ENCODE peak calls at places on chromosomes 2 and 18, in five cellular contexts. One of them, this sample, is unnamed.

GRCh38 chr2:188512456-188512855 is 220.8 kb downstream of the GULP1 start:
- DNase-seq in left lung: no peak
- DNase-seq in B cell: peak
- DNase-seq in GM13976: peak
- DNase-seq in KBM-7: peak
- DNase-seq in this sample: no peak

GRCh38 chr18:74194691-74195090 is 46.4 kb downstream of the TIMM21 start:
- DNase-seq in GM13976: no peak
- DNase-seq in B cell: no peak
- DNase-seq in left lung: no peak
- DNase-seq in KBM-7: no peak
- DNase-seq in this sample: no peak

GRCh38 chr2:116988303-116988702 is 826.2 kb upstream of the DDX18 start:
- DNase-seq in B cell: no peak
- DNase-seq in GM13976: no peak
- DNase-seq in KBM-7: no peak
- DNase-seq in left lung: no peak
- DNase-seq in this sample: no peak

GRCh38 chr2:159195719-159196118 is 90.8 kb downstream of the WDSUB1 start:
- DNase-seq in B cell: no peak
- DNase-seq in KBM-7: no peak
- DNase-seq in GM13976: no peak
- DNase-seq in left lung: no peak
- DNase-seq in this sample: no peak

GRCh38 chr2:170255971-170256370 is 78.0 kb downstream of the MYO3B start:
- DNase-seq in GM13976: no peak
- DNase-seq in KBM-7: no peak
- DNase-seq in left lung: no peak
- DNase-seq in B cell: no peak
- DNase-seq in this sample: no peak

GRCh38 chr2:100630473-100630977 is 67.7 kb downstream of the PDCL3 start:
- DNase-seq in B cell: no peak
- DNase-seq in left lung: no peak
- DNase-seq in KBM-7: no peak
- DNase-seq in GM13976: no peak
- DNase-seq in this sample: peak

GRCh38 chr18:62085766-62086165 is 101.1 kb downstream of the PIGN start:
- DNase-seq in KBM-7: no peak
- DNase-seq in left lung: no peak
- DNase-seq in B cell: no peak
- DNase-seq in GM13976: no peak
- DNase-seq in this sample: no peak

GRCh38 chr2:25386662-25387478 is 45.1 kb upstream of the DNMT3A start:
- DNase-seq in left lung: no peak
- DNase-seq in KBM-7: no peak
- DNase-seq in B cell: no peak
- DNase-seq in GM13976: no peak
- DNase-seq in this sample: no peak

GRCh38 chr2:72149556-72150156 is 2.0 kb upstream of the CYP26B1 start:
- DNase-seq in B cell: no peak
- DNase-seq in KBM-7: no peak
- DNase-seq in left lung: no peak
- DNase-seq in GM13976: no peak
- DNase-seq in this sample: no peak

GRCh38 chr2:121721926-121722325 is 14.7 kb downstream of the NIFK start:
- DNase-seq in KBM-7: no peak
- DNase-seq in left lung: no peak
- DNase-seq in GM13976: no peak
- DNase-seq in B cell: no peak
- DNase-seq in this sample: no peak

GRCh38 chr2:222176890-222177289 is 121.9 kb downstream of the PAX3 start:
- DNase-seq in B cell: no peak
- DNase-seq in GM13976: no peak
- DNase-seq in KBM-7: no peak
- DNase-seq in left lung: no peak
- DNase-seq in this sample: no peak

GRCh38 chr2:49798570-49798969 is 644.3 kb upstream of the FSHR start:
- DNase-seq in GM13976: no peak
- DNase-seq in B cell: no peak
- DNase-seq in left lung: no peak
- DNase-seq in KBM-7: no peak
- DNase-seq in this sample: no peak

GRCh38 chr2:2862386-2862785 is 515.2 kb downstream of the EIPR1 start:
- DNase-seq in left lung: no peak
- DNase-seq in B cell: no peak
- DNase-seq in KBM-7: no peak
- DNase-seq in GM13976: no peak
- DNase-seq in this sample: no peak

GRCh38 chr2:233197022-233197421 is 54.5 kb upstream of the ATG16L1 start:
- DNase-seq in left lung: no peak
- DNase-seq in KBM-7: no peak
- DNase-seq in B cell: no peak
- DNase-seq in GM13976: no peak
- DNase-seq in this sample: no peak

GRCh38 chr18:9870431-9871023 is 15.2 kb upstream of the TXNDC2 start:
- DNase-seq in KBM-7: no peak
- DNase-seq in left lung: no peak
- DNase-seq in B cell: no peak
- DNase-seq in GM13976: no peak
- DNase-seq in this sample: no peak

GRCh38 chr2:119136093-119136492 is 22.5 kb downstream of the C1QL2 start:
- DNase-seq in B cell: no peak
- DNase-seq in KBM-7: no peak
- DNase-seq in left lung: no peak
- DNase-seq in GM13976: no peak
- DNase-seq in this sample: no peak

GRCh38 chr2:128637481-128638155 is 318.9 kb upstream of the HS6ST1 start:
- DNase-seq in GM13976: no peak
- DNase-seq in left lung: peak
- DNase-seq in KBM-7: no peak
- DNase-seq in B cell: no peak
- DNase-seq in this sample: no peak

GRCh38 chr2:134148843-134149472 is 104.9 kb upstream of the MGAT5 start:
- DNase-seq in left lung: no peak
- DNase-seq in GM13976: no peak
- DNase-seq in B cell: no peak
- DNase-seq in KBM-7: peak
- DNase-seq in this sample: no peak

GRCh38 chr2:107669335-107669734 is 157.4 kb upstream of the RGPD4 start:
- DNase-seq in KBM-7: peak
- DNase-seq in B cell: no peak
- DNase-seq in GM13976: no peak
- DNase-seq in left lung: no peak
- DNase-seq in this sample: no peak

GRCh38 chr2:4693266-4693665 is 989.9 kb downstream of the DCDC2C start:
- DNase-seq in left lung: no peak
- DNase-seq in B cell: no peak
- DNase-seq in KBM-7: peak
- DNase-seq in GM13976: no peak
- DNase-seq in this sample: no peak

GRCh38 chr2:105384861-105385260 is 14.0 kb downstream of the FHL2 start:
- DNase-seq in KBM-7: no peak
- DNase-seq in left lung: no peak
- DNase-seq in B cell: no peak
- DNase-seq in GM13976: no peak
- DNase-seq in this sample: no peak

GRCh38 chr2:48900321-48901014 is 144.9 kb upstream of the LHCGR start:
- DNase-seq in GM13976: no peak
- DNase-seq in B cell: no peak
- DNase-seq in KBM-7: no peak
- DNase-seq in left lung: no peak
- DNase-seq in this sample: no peak

GRCh38 chr2:81437474-81438000 is 1133.0 kb upstream of the LRRTM1 start:
- DNase-seq in B cell: no peak
- DNase-seq in GM13976: no peak
- DNase-seq in left lung: no peak
- DNase-seq in KBM-7: no peak
- DNase-seq in this sample: no peak

GRCh38 chr2:18133310-18133709 is 254.8 kb downstream of the KCNS3 start:
- DNase-seq in B cell: no peak
- DNase-seq in KBM-7: no peak
- DNase-seq in GM13976: no peak
- DNase-seq in left lung: no peak
- DNase-seq in this sample: no peak

GRCh38 chr2:128315829-128316776 is 2.6 kb downstream of the HS6ST1 start:
- DNase-seq in left lung: peak
- DNase-seq in B cell: peak
- DNase-seq in GM13976: peak
- DNase-seq in KBM-7: peak
- DNase-seq in this sample: no peak

GRCh38 chr2:23350026-23350791 is 34.8 kb upstream of the KLHL29 start:
- DNase-seq in left lung: no peak
- DNase-seq in B cell: no peak
- DNase-seq in KBM-7: no peak
- DNase-seq in GM13976: no peak
- DNase-seq in this sample: no peak

GRCh38 chr2:12106440-12107080 is 360.1 kb downstream of the LPIN1 start:
- DNase-seq in B cell: no peak
- DNase-seq in left lung: peak
- DNase-seq in GM13976: peak
- DNase-seq in KBM-7: peak
- DNase-seq in this sample: no peak

GRCh38 chr2:15880226-15881119 is 59.9 kb upstream of the MYCN start:
- DNase-seq in left lung: no peak
- DNase-seq in GM13976: no peak
- DNase-seq in KBM-7: no peak
- DNase-seq in B cell: no peak
- DNase-seq in this sample: no peak

GRCh38 chr2:36464006-36464721 is 108.6 kb downstream of the CRIM1 start:
- DNase-seq in GM13976: no peak
- DNase-seq in B cell: no peak
- DNase-seq in left lung: no peak
- DNase-seq in KBM-7: no peak
- DNase-seq in this sample: no peak

GRCh38 chr2:160652236-160652635 is 158.6 kb upstream of the RBMS1 start:
- DNase-seq in left lung: peak
- DNase-seq in KBM-7: peak
- DNase-seq in GM13976: no peak
- DNase-seq in B cell: no peak
- DNase-seq in this sample: peak

GRCh38 chr2:217108575-217109027 is 248.7 kb upstream of the TNP1 start:
- DNase-seq in B cell: no peak
- DNase-seq in KBM-7: no peak
- DNase-seq in GM13976: no peak
- DNase-seq in left lung: no peak
- DNase-seq in this sample: no peak

GRCh38 chr2:182642328-182642727 is 73.7 kb upstream of the DNAJC10 start:
- DNase-seq in left lung: peak
- DNase-seq in KBM-7: peak
- DNase-seq in B cell: peak
- DNase-seq in GM13976: peak
- DNase-seq in this sample: no peak

GRCh38 chr18:28112056-28112470 is 64.9 kb downstream of the CDH2 start:
- DNase-seq in KBM-7: no peak
- DNase-seq in B cell: no peak
- DNase-seq in GM13976: no peak
- DNase-seq in left lung: no peak
- DNase-seq in this sample: no peak

GRCh38 chr18:54257015-54257414 is 12.3 kb upstream of the POLI start:
- DNase-seq in B cell: no peak
- DNase-seq in GM13976: no peak
- DNase-seq in KBM-7: no peak
- DNase-seq in left lung: no peak
- DNase-seq in this sample: no peak

GRCh38 chr18:13530879-13531387 is 195.4 kb downstream of the FAM210A start:
- DNase-seq in GM13976: peak
- DNase-seq in left lung: peak
- DNase-seq in B cell: no peak
- DNase-seq in KBM-7: peak
- DNase-seq in this sample: no peak

GRCh38 chr2:119943058-119943457 is 69.8 kb upstream of the EPB41L5 start:
- DNase-seq in left lung: no peak
- DNase-seq in KBM-7: no peak
- DNase-seq in GM13976: no peak
- DNase-seq in B cell: no peak
- DNase-seq in this sample: no peak

GRCh38 chr18:22346968-22347611 is 70.6 kb downstream of the CTAGE1 start:
- DNase-seq in GM13976: no peak
- DNase-seq in B cell: no peak
- DNase-seq in KBM-7: peak
- DNase-seq in left lung: peak
- DNase-seq in this sample: no peak

GRCh38 chr2:17051558-17051957 is 385.9 kb upstream of the CYRIA start:
- DNase-seq in B cell: no peak
- DNase-seq in left lung: no peak
- DNase-seq in GM13976: no peak
- DNase-seq in KBM-7: no peak
- DNase-seq in this sample: no peak